ENCODE peak calls at places on chromosome 10, in eight cellular contexts. E is Right ventricle myocardium superior; T is HT-29; Y is left ventricle myocardium superior; W is MV-4-11; D is HepG2; U is stimulated activated CD4-positive, alpha-beta T cell treated with anti-CD3 and anti-CD28 coated beads, Interleukin-1b, Interleukin-23, amount 100 ng/mL, for 48 hours; G is HuH-7.5. S is an unnamed sample.

GRCh38 chr10:95531994-95532399 is 29.2 kb downstream of the SORBS1 start:
- DNase-seq in Y (no peak), W (peak), D (no peak), U (no peak), E (no peak), T (no peak), G (no peak), S (no peak)

GRCh38 chr10:121070257-121070656 is 219.1 kb downstream of the WDR11 start:
- DNase-seq in Y (no peak), W (peak), E (no peak), G (peak), T (peak), D (peak), U (no peak), S (peak)

GRCh38 chr10:71975891-71976725 is 11.9 kb downstream of the CHST3 start:
- DNase-seq in W (no peak), U (no peak), G (no peak), E (no peak), T (peak), Y (peak), D (no peak), S (peak)

GRCh38 chr10:34231441-34232180 is 583.5 kb downstream of the PARD3 start:
- DNase-seq in E (no peak), W (no peak), D (peak), Y (no peak), T (no peak), G (no peak), U (no peak), S (no peak)

GRCh38 chr10:125953778-125954385 is 57.5 kb downstream of the FANK1 start:
- DNase-seq in U (no peak), W (peak), T (no peak), D (no peak), Y (no peak), G (no peak), E (no peak), S (peak)

GRCh38 chr10:74227697-74228424 is 76.8 kb downstream of the ADK start:
- DNase-seq in W (peak), D (no peak), T (no peak), G (no peak), U (no peak), Y (no peak), E (no peak), S (peak)

GRCh38 chr10:129942936-129943724 is 20.9 kb downstream of the EBF3 start:
- DNase-seq in D (no peak), E (peak), G (no peak), T (no peak), U (no peak), W (no peak), Y (no peak), S (no peak)

GRCh38 chr10:79184141-79184625 is 115.4 kb downstream of the ZMIZ1 start:
- DNase-seq in W (no peak), D (peak), Y (peak), U (no peak), G (no peak), T (peak), E (no peak), S (peak)

GRCh38 chr10:11527700-11528255 is 83.7 kb downstream of the USP6NL start:
- DNase-seq in W (no peak), U (no peak), T (no peak), Y (no peak), G (no peak), D (no peak), E (no peak), S (no peak)

GRCh38 chr10:3148994-3149393 is 23.6 kb downstream of the PITRM1 start:
- DNase-seq in G (no peak), E (no peak), T (no peak), D (no peak), Y (no peak), W (no peak), U (no peak), S (no peak)

GRCh38 chr10:119190353-119190752 is 11.7 kb upstream of the PRDX3 start:
- DNase-seq in U (no peak), T (no peak), Y (no peak), D (no peak), W (peak), G (no peak), E (no peak), S (peak)

GRCh38 chr10:96720422-96721206 is at the start of gene PIK3AP1:
- DNase-seq in G (peak), U (peak), E (peak), Y (peak), W (peak), T (peak), D (no peak), S (peak)

GRCh38 chr10:96339956-96340904 is 18.6 kb downstream of the OPALIN start:
- DNase-seq in G (peak), T (peak), U (peak), E (peak), W (peak), D (peak), Y (peak), S (peak)

GRCh38 chr10:56605043-56605442 is 244.0 kb upstream of the ZWINT start:
- DNase-seq in T (no peak), W (no peak), D (no peak), Y (no peak), E (no peak), G (no peak), U (no peak), S (no peak)

GRCh38 chr10:80900661-80901060 is 363.0 kb downstream of the SH2D4B start:
- DNase-seq in W (no peak), D (peak), T (no peak), U (no peak), E (no peak), Y (no peak), G (no peak), S (no peak)

GRCh38 chr10:126904807-126905686 is at the start of gene DOCK1:
- DNase-seq in W (no peak), U (peak), G (peak), Y (peak), E (peak), D (peak), T (peak), S (peak)

GRCh38 chr10:100983868-100984669 is 3.2 kb downstream of the MRPL43 start:
- DNase-seq in U (no peak), D (no peak), Y (no peak), W (no peak), E (no peak), G (no peak), T (no peak), S (no peak)

GRCh38 chr10:51999089-51999488 is 299.7 kb upstream of the CSTF2T start:
- DNase-seq in D (no peak), U (no peak), Y (no peak), W (no peak), E (no peak), T (no peak), G (no peak), S (no peak)

GRCh38 chr10:131561897-131562296 is 250.4 kb upstream of the TCERG1L start:
- DNase-seq in T (no peak), U (no peak), G (no peak), D (no peak), E (no peak), W (no peak), Y (no peak), S (no peak)

GRCh38 chr10:104681485-104681884 is 40.4 kb downstream of the SORCS3 start:
- DNase-seq in T (no peak), Y (no peak), D (no peak), W (no peak), U (no peak), G (no peak), E (no peak), S (no peak)

GRCh38 chr10:72464438-72464837 is 109.7 kb upstream of the DNAJB12 start:
- DNase-seq in U (no peak), Y (no peak), G (no peak), D (no peak), T (no peak), E (no peak), W (no peak), S (no peak)

GRCh38 chr10:32922164-32922563 is 35.9 kb downstream of the ITGB1 start:
- DNase-seq in Y (no peak), U (no peak), W (no peak), D (no peak), T (no peak), G (no peak), E (no peak), S (no peak)

GRCh38 chr10:49569031-49569765 is 30.3 kb upstream of the ERCC6 start:
- DNase-seq in G (no peak), Y (no peak), D (no peak), W (peak), U (no peak), E (no peak), T (no peak), S (no peak)

GRCh38 chr10:93600861-93601773 is at the start of gene RBP4:
- DNase-seq in T (no peak), G (peak), U (no peak), E (no peak), Y (peak), D (peak), W (no peak), S (peak)

GRCh38 chr10:37754538-37755323 is 102.7 kb downstream of the ZNF248 start:
- DNase-seq in E (no peak), Y (no peak), T (peak), D (peak), U (no peak), G (peak), W (peak), S (peak)

GRCh38 chr10:15169555-15170407 is 1.3 kb upstream of the NMT2 start:
- DNase-seq in G (no peak), Y (no peak), D (peak), U (peak), E (no peak), W (no peak), T (no peak), S (no peak)

GRCh38 chr10:25047902-25048301 is 31.5 kb downstream of the THNSL1 start:
- DNase-seq in W (no peak), D (no peak), Y (no peak), T (no peak), G (no peak), E (no peak), U (no peak), S (no peak)

GRCh38 chr10:3754727-3755439 is 30.1 kb downstream of the KLF6 start:
- DNase-seq in U (peak), G (no peak), T (peak), E (no peak), Y (no peak), W (no peak), D (peak), S (peak)

GRCh38 chr10:15780353-15781135 is 60.8 kb upstream of the ITGA8 start:
- DNase-seq in U (no peak), E (peak), T (no peak), G (no peak), Y (peak), D (no peak), W (no peak), S (no peak)

GRCh38 chr10:103192089-103192450 is 1.0 kb downstream of the NT5C2 start:
- DNase-seq in G (no peak), T (peak), D (no peak), E (no peak), W (no peak), Y (peak), U (peak), S (peak)

GRCh38 chr10:6770846-6771245 is 190.8 kb upstream of the PRKCQ start:
- DNase-seq in Y (no peak), D (no peak), T (no peak), G (no peak), W (no peak), E (no peak), U (no peak), S (no peak)

GRCh38 chr10:23106508-23106907 is 11.1 kb downstream of the MSRB2 start:
- DNase-seq in U (no peak), E (no peak), D (no peak), T (no peak), G (no peak), Y (no peak), W (no peak), S (no peak)

GRCh38 chr10:121409466-121410104 is 188.7 kb downstream of the FGFR2 start:
- DNase-seq in Y (no peak), U (no peak), G (no peak), D (no peak), T (no peak), E (no peak), W (no peak), S (no peak)

GRCh38 chr10:116195583-116195982 is 77.4 kb downstream of the GFRA1 start:
- DNase-seq in E (no peak), G (no peak), T (no peak), U (no peak), Y (no peak), W (no peak), D (no peak), S (no peak)

GRCh38 chr10:61589547-61590243 is 73.0 kb upstream of the CABCOCO1 start:
- DNase-seq in E (no peak), Y (no peak), W (no peak), T (no peak), D (no peak), U (no peak), G (no peak), S (no peak)

GRCh38 chr10:79025113-79025832 is 43.5 kb upstream of the ZMIZ1 start:
- DNase-seq in Y (peak), W (no peak), U (peak), T (no peak), D (no peak), E (no peak), G (no peak), S (no peak)

GRCh38 chr10:94133239-94133638 is 139.5 kb downstream of the PLCE1 start:
- DNase-seq in D (no peak), T (no peak), W (no peak), Y (peak), G (no peak), E (peak), U (no peak), S (no peak)

GRCh38 chr10:61840403-61840802 is 61.1 kb upstream of the ARID5B start:
- DNase-seq in W (no peak), T (no peak), Y (no peak), D (no peak), G (no peak), U (no peak), E (no peak), S (no peak)

S was measured in A549.